ENCODE peak calls at places on chromosomes 6 and 20, in ten cellular contexts. One of them, this sample, is unnamed.

GRCh38 chr20:41078329-41078728 is 49.7 kb downstream of the TOP1 start:
- DNase-seq in H1: no peak
- DNase-seq in stomach: no peak
- DNase-seq in HCT116: no peak
- DNase-seq in esophagus muscularis mucosa: no peak
- DNase-seq in sigmoid colon: no peak
- DNase-seq in GM12891: no peak
- DNase-seq in GM12878: peak
- DNase-seq in breast epithelium: no peak
- DNase-seq in K562: peak
- DNase-seq in this sample: no peak

GRCh38 chr6:17863971-17864754 is 123.3 kb downstream of the KIF13A start:
- DNase-seq in H1: no peak
- DNase-seq in GM12878: no peak
- DNase-seq in sigmoid colon: peak
- DNase-seq in K562: peak
- DNase-seq in GM12891: no peak
- DNase-seq in HCT116: peak
- DNase-seq in esophagus muscularis mucosa: no peak
- DNase-seq in breast epithelium: no peak
- DNase-seq in stomach: no peak
- DNase-seq in this sample: no peak

GRCh38 chr20:1267809-1268374 is 1.8 kb downstream of the SNPH start:
- DNase-seq in breast epithelium: no peak
- DNase-seq in H1: no peak
- DNase-seq in GM12891: no peak
- DNase-seq in HCT116: no peak
- DNase-seq in K562: no peak
- DNase-seq in stomach: no peak
- DNase-seq in esophagus muscularis mucosa: peak
- DNase-seq in sigmoid colon: peak
- DNase-seq in GM12878: no peak
- DNase-seq in this sample: no peak

GRCh38 chr6:4358414-4359107 is 223.2 kb upstream of the ECI2 start:
- DNase-seq in GM12891: no peak
- DNase-seq in HCT116: peak
- DNase-seq in esophagus muscularis mucosa: peak
- DNase-seq in K562: peak
- DNase-seq in stomach: peak
- DNase-seq in sigmoid colon: peak
- DNase-seq in breast epithelium: peak
- DNase-seq in H1: peak
- DNase-seq in GM12878: no peak
- DNase-seq in this sample: no peak

GRCh38 chr20:42530855-42531674 is 658.6 kb downstream of the PTPRT start:
- DNase-seq in stomach: no peak
- DNase-seq in H1: peak
- DNase-seq in K562: peak
- DNase-seq in HCT116: no peak
- DNase-seq in sigmoid colon: no peak
- DNase-seq in GM12878: no peak
- DNase-seq in breast epithelium: no peak
- DNase-seq in esophagus muscularis mucosa: no peak
- DNase-seq in GM12891: no peak
- DNase-seq in this sample: no peak

GRCh38 chr6:151069641-151070040 is 170.1 kb upstream of the AKAP12 start:
- DNase-seq in breast epithelium: no peak
- DNase-seq in GM12891: no peak
- DNase-seq in K562: no peak
- DNase-seq in sigmoid colon: peak
- DNase-seq in stomach: no peak
- DNase-seq in H1: no peak
- DNase-seq in GM12878: no peak
- DNase-seq in HCT116: no peak
- DNase-seq in esophagus muscularis mucosa: peak
- DNase-seq in this sample: no peak

GRCh38 chr6:72022830-72023229 is 136.5 kb downstream of the RIMS1 start:
- DNase-seq in H1: no peak
- DNase-seq in K562: no peak
- DNase-seq in stomach: no peak
- DNase-seq in GM12878: no peak
- DNase-seq in breast epithelium: no peak
- DNase-seq in esophagus muscularis mucosa: no peak
- DNase-seq in sigmoid colon: no peak
- DNase-seq in HCT116: no peak
- DNase-seq in GM12891: no peak
- DNase-seq in this sample: no peak

GRCh38 chr6:2999621-3000455 is at the start of gene NQO2:
- DNase-seq in stomach: peak
- DNase-seq in H1: no peak
- DNase-seq in GM12878: peak
- DNase-seq in sigmoid colon: peak
- DNase-seq in breast epithelium: peak
- DNase-seq in HCT116: peak
- DNase-seq in GM12891: peak
- DNase-seq in K562: peak
- DNase-seq in esophagus muscularis mucosa: peak
- DNase-seq in this sample: peak

GRCh38 chr20:407953-408842 is at the start of gene RBCK1:
- DNase-seq in breast epithelium: peak
- DNase-seq in H1: no peak
- DNase-seq in esophagus muscularis mucosa: peak
- DNase-seq in sigmoid colon: peak
- DNase-seq in HCT116: peak
- DNase-seq in GM12891: peak
- DNase-seq in stomach: peak
- DNase-seq in GM12878: no peak
- DNase-seq in K562: peak
- DNase-seq in this sample: peak

GRCh38 chr6:109082178-109082577 is 12.5 kb downstream of the SESN1 start:
- DNase-seq in stomach: no peak
- DNase-seq in HCT116: no peak
- DNase-seq in K562: peak
- DNase-seq in breast epithelium: no peak
- DNase-seq in GM12891: no peak
- DNase-seq in sigmoid colon: no peak
- DNase-seq in GM12878: no peak
- DNase-seq in esophagus muscularis mucosa: no peak
- DNase-seq in H1: no peak
- DNase-seq in this sample: no peak

GRCh38 chr6:138734585-138734984 is 39.0 kb upstream of the CCDC28A start:
- DNase-seq in breast epithelium: no peak
- DNase-seq in GM12878: no peak
- DNase-seq in stomach: no peak
- DNase-seq in esophagus muscularis mucosa: no peak
- DNase-seq in K562: no peak
- DNase-seq in H1: no peak
- DNase-seq in GM12891: no peak
- DNase-seq in HCT116: no peak
- DNase-seq in sigmoid colon: no peak
- DNase-seq in this sample: no peak

GRCh38 chr6:131581523-131581922 is 8.5 kb downstream of the ARG1 start:
- DNase-seq in breast epithelium: no peak
- DNase-seq in stomach: no peak
- DNase-seq in esophagus muscularis mucosa: no peak
- DNase-seq in K562: no peak
- DNase-seq in GM12891: no peak
- DNase-seq in HCT116: no peak
- DNase-seq in H1: no peak
- DNase-seq in GM12878: no peak
- DNase-seq in sigmoid colon: no peak
- DNase-seq in this sample: no peak

GRCh38 chr6:81854474-81854873 is 102.0 kb upstream of the TENT5A start:
- DNase-seq in K562: no peak
- DNase-seq in esophagus muscularis mucosa: no peak
- DNase-seq in HCT116: no peak
- DNase-seq in GM12891: no peak
- DNase-seq in H1: no peak
- DNase-seq in breast epithelium: no peak
- DNase-seq in GM12878: no peak
- DNase-seq in sigmoid colon: no peak
- DNase-seq in stomach: no peak
- DNase-seq in this sample: no peak

GRCh38 chr6:104682722-104683643 is 176.7 kb downstream of the HACE1 start:
- DNase-seq in GM12891: peak
- DNase-seq in K562: peak
- DNase-seq in H1: peak
- DNase-seq in stomach: peak
- DNase-seq in breast epithelium: no peak
- DNase-seq in HCT116: peak
- DNase-seq in GM12878: no peak
- DNase-seq in esophagus muscularis mucosa: no peak
- DNase-seq in sigmoid colon: no peak
- DNase-seq in this sample: peak

GRCh38 chr6:106102967-106103727 is 17.0 kb downstream of the PRDM1 start:
- DNase-seq in breast epithelium: no peak
- DNase-seq in K562: peak
- DNase-seq in stomach: no peak
- DNase-seq in GM12878: no peak
- DNase-seq in H1: no peak
- DNase-seq in sigmoid colon: no peak
- DNase-seq in HCT116: no peak
- DNase-seq in GM12891: no peak
- DNase-seq in esophagus muscularis mucosa: peak
- DNase-seq in this sample: no peak

GRCh38 chr6:149285626-149286025 is 31.9 kb upstream of the TAB2 start:
- DNase-seq in HCT116: no peak
- DNase-seq in GM12878: no peak
- DNase-seq in stomach: no peak
- DNase-seq in GM12891: no peak
- DNase-seq in breast epithelium: no peak
- DNase-seq in esophagus muscularis mucosa: no peak
- DNase-seq in sigmoid colon: no peak
- DNase-seq in K562: no peak
- DNase-seq in H1: no peak
- DNase-seq in this sample: no peak

GRCh38 chr6:133814797-133815196 is 74.1 kb upstream of the TCF21 start:
- DNase-seq in HCT116: peak
- DNase-seq in GM12878: no peak
- DNase-seq in breast epithelium: no peak
- DNase-seq in H1: no peak
- DNase-seq in GM12891: no peak
- DNase-seq in K562: no peak
- DNase-seq in stomach: no peak
- DNase-seq in sigmoid colon: peak
- DNase-seq in esophagus muscularis mucosa: no peak
- DNase-seq in this sample: no peak

GRCh38 chr20:48924711-48925109 is 3.2 kb downstream of the ARFGEF2 start:
- DNase-seq in HCT116: no peak
- DNase-seq in breast epithelium: no peak
- DNase-seq in GM12891: no peak
- DNase-seq in stomach: no peak
- DNase-seq in GM12878: no peak
- DNase-seq in K562: no peak
- DNase-seq in esophagus muscularis mucosa: no peak
- DNase-seq in H1: no peak
- DNase-seq in sigmoid colon: no peak
- DNase-seq in this sample: no peak

GRCh38 chr20:13342469-13343242 is 121.6 kb downstream of the ISM1 start:
- DNase-seq in GM12891: no peak
- DNase-seq in sigmoid colon: no peak
- DNase-seq in HCT116: no peak
- DNase-seq in K562: no peak
- DNase-seq in H1: no peak
- DNase-seq in breast epithelium: peak
- DNase-seq in stomach: no peak
- DNase-seq in GM12878: no peak
- DNase-seq in esophagus muscularis mucosa: no peak
- DNase-seq in this sample: no peak
- TF ChIP-seq POLR2AphosphoS5 in GM12891: no peak
- TF ChIP-seq POLR2AphosphoS5 in sigmoid colon: no peak
- TF ChIP-seq POLR2AphosphoS5 in HCT116: no peak
- TF ChIP-seq POLR2AphosphoS5 in K562: no peak
- TF ChIP-seq POLR2AphosphoS5 in H1: no peak
- TF ChIP-seq POLR2AphosphoS5 in breast epithelium: no peak
- TF ChIP-seq POLR2AphosphoS5 in stomach: no peak
- TF ChIP-seq POLR2AphosphoS5 in GM12878: no peak
- TF ChIP-seq POLR2AphosphoS5 in esophagus muscularis mucosa: no peak
- TF ChIP-seq POLR2AphosphoS5 in this sample: no peak

GRCh38 chr20:62241501-62241900 is 3.2 kb downstream of the OSBPL2 start:
- DNase-seq in GM12891: no peak
- DNase-seq in HCT116: no peak
- DNase-seq in GM12878: no peak
- DNase-seq in H1: no peak
- DNase-seq in K562: no peak
- DNase-seq in sigmoid colon: no peak
- DNase-seq in esophagus muscularis mucosa: no peak
- DNase-seq in stomach: peak
- DNase-seq in breast epithelium: peak
- DNase-seq in this sample: no peak
- TF ChIP-seq POLR2A in GM12891: no peak
- TF ChIP-seq POLR2A in HCT116: no peak
- TF ChIP-seq POLR2A in GM12878: no peak
- TF ChIP-seq POLR2A in H1: no peak
- TF ChIP-seq POLR2A in K562: no peak
- TF ChIP-seq POLR2A in sigmoid colon: no peak
- TF ChIP-seq POLR2A in esophagus muscularis mucosa: no peak
- TF ChIP-seq POLR2A in stomach: no peak
- TF ChIP-seq POLR2A in breast epithelium: no peak
- TF ChIP-seq POLR2A in this sample: no peak

DNA sequence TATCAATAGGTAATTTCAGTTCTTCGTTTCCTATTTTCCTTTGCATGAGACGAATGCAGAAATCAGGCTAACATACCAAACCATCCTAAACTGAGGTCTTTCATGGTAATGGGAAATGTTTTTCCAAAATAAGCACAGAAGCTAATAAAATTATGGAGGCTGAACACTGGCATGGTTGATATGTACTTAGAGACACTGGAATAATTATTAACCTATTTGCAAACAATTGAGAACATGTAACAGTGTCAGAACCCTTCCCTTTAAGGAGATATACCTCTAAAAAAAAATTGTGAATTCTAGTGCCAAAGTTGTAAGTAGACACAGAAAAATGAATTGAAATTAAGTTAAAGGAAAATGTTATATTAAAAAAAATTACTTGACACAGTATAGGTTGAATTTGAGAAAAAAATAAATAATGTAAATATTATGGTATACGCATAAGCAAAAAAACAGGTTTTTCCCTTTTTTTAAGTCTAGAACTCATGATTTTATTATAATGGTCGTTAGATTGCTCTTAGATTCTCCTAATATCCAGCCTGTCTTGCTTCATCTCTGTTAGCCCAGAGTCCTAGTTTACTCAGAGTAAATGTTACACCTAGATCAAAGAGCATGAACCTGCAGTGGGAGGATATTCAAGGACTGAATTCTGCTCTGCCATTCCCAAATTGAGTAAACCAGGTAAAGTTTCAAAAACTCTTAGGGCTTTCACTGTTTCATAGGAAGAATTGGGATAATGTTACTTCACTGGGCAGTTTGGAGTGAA is 1.7 kb downstream of the SLC17A2 start:
- DNase-seq in stomach: no peak
- DNase-seq in GM12891: no peak
- DNase-seq in HCT116: no peak
- DNase-seq in H1: no peak
- DNase-seq in K562: no peak
- DNase-seq in GM12878: no peak
- DNase-seq in breast epithelium: no peak
- DNase-seq in esophagus muscularis mucosa: no peak
- DNase-seq in sigmoid colon: no peak
- DNase-seq in this sample: no peak
- TF ChIP-seq POLR2AphosphoS5 in stomach: no peak
- TF ChIP-seq POLR2AphosphoS5 in GM12891: no peak
- TF ChIP-seq POLR2AphosphoS5 in HCT116: no peak
- TF ChIP-seq POLR2AphosphoS5 in H1: no peak
- TF ChIP-seq POLR2AphosphoS5 in K562: no peak
- TF ChIP-seq POLR2AphosphoS5 in GM12878: no peak
- TF ChIP-seq POLR2AphosphoS5 in breast epithelium: no peak
- TF ChIP-seq POLR2AphosphoS5 in esophagus muscularis mucosa: no peak
- TF ChIP-seq POLR2AphosphoS5 in sigmoid colon: no peak
- TF ChIP-seq POLR2AphosphoS5 in this sample: no peak

GRCh38 chr6:52361945-52362442 is at the start of gene PAQR8:
- DNase-seq in GM12891: peak
- DNase-seq in esophagus muscularis mucosa: no peak
- DNase-seq in K562: peak
- DNase-seq in GM12878: no peak
- DNase-seq in sigmoid colon: peak
- DNase-seq in H1: no peak
- DNase-seq in stomach: peak
- DNase-seq in HCT116: peak
- DNase-seq in breast epithelium: peak
- DNase-seq in this sample: peak
- TF ChIP-seq POLR2A in GM12891: no peak
- TF ChIP-seq POLR2A in esophagus muscularis mucosa: no peak
- TF ChIP-seq POLR2A in K562: peak
- TF ChIP-seq POLR2A in GM12878: peak
- TF ChIP-seq POLR2A in sigmoid colon: peak
- TF ChIP-seq POLR2A in H1: no peak
- TF ChIP-seq POLR2A in stomach: no peak
- TF ChIP-seq POLR2A in HCT116: peak
- TF ChIP-seq POLR2A in breast epithelium: no peak
- TF ChIP-seq POLR2A in this sample: peak

This sample was measured in GM12892.